ENCODE peak calls at places on chromosome 22, in four cellular contexts. B, U, I and V are unnamed samples.

GRCh38 chr22:22024440-22024839 is 41.9 kb upstream of the TOP3B start:
- DNase-seq in I (no peak), B (no peak), U (no peak), V (no peak)

GRCh38 chr22:21766933-21767462 is 31.4 kb upstream of the YPEL1 start:
- DNase-seq in I (no peak), B (peak), U (no peak), V (no peak)

GRCh38 chr22:41905411-41906202 is 9.3 kb downstream of the SHISA8 start:
- DNase-seq in I (no peak), B (no peak), U (no peak), V (no peak)

GRCh38 chr22:41857160-41857859 is 24.4 kb downstream of the SREBF2 start:
- DNase-seq in U (peak), B (peak), I (peak), V (no peak)

GRCh38 chr22:42376721-42377177 is 55.5 kb downstream of the NFAM1 start:
- DNase-seq in B (no peak), I (no peak), U (peak), V (no peak)

GRCh38 chr22:49975543-49976389 is 15.2 kb downstream of the PIM3 start:
- DNase-seq in U (peak), B (peak), I (no peak), V (no peak)

GRCh38 chr22:39084666-39085065 is 7.6 kb downstream of the APOBEC3G start:
- DNase-seq in U (no peak), B (no peak), I (no peak), V (no peak)

GRCh38 chr22:29253561-29254282 is 14.1 kb downstream of the RHBDD3 start:
- DNase-seq in B (no peak), U (no peak), I (no peak), V (no peak)

GRCh38 chr22:42768385-42769035 is 47.8 kb upstream of the A4GALT start:
- DNase-seq in U (no peak), B (no peak), I (no peak), V (no peak)

GRCh38 chr22:19629331-19629719 is 85.0 kb upstream of the SEPTIN5 start:
- DNase-seq in U (no peak), I (no peak), B (no peak), V (no peak)

GRCh38 chr22:49820984-49821383 is 6.7 kb downstream of the BRD1 start:
- DNase-seq in U (no peak), B (no peak), I (no peak), V (no peak)

GRCh38 chr22:50600541-50600940 is at the start of gene MAPK8IP2:
- DNase-seq in I (no peak), B (no peak), U (peak), V (peak)

GRCh38 chr22:42769574-42770447 is 49.1 kb upstream of the A4GALT start:
- DNase-seq in U (peak), B (no peak), I (peak), V (peak)

GRCh38 chr22:49889071-49889470 is 29.2 kb downstream of the ALG12 start:
- DNase-seq in U (no peak), I (no peak), B (no peak), V (no peak)

GRCh38 chr22:45246060-45246985 is 5.6 kb upstream of the KIAA0930 start:
- DNase-seq in U (no peak), I (no peak), B (no peak), V (no peak)

GRCh38 chr22:19522881-19523239 is 1.4 kb downstream of the CLDN5 start:
- DNase-seq in I (no peak), B (peak), U (peak), V (no peak)

GRCh38 chr22:17369553-17370035 is 334 bp downstream of the CECR2 start:
- DNase-seq in B (no peak), I (no peak), U (no peak), V (no peak)

GRCh38 chr22:24068377-24068680 is 57.2 kb downstream of the CABIN1 start:
- DNase-seq in I (no peak), U (peak), B (no peak), V (no peak)

GRCh38 chr22:24066260-24066659 is 55.2 kb downstream of the CABIN1 start:
- DNase-seq in I (no peak), U (no peak), B (no peak), V (no peak)

GRCh38 chr22:24066872-24067271 is 55.8 kb downstream of the CABIN1 start:
- DNase-seq in I (no peak), U (no peak), B (no peak), V (no peak)

GRCh38 chr22:24068717-24069116 is 57.6 kb downstream of the CABIN1 start:
- DNase-seq in B (no peak), U (no peak), I (no peak), V (no peak)

DNA sequence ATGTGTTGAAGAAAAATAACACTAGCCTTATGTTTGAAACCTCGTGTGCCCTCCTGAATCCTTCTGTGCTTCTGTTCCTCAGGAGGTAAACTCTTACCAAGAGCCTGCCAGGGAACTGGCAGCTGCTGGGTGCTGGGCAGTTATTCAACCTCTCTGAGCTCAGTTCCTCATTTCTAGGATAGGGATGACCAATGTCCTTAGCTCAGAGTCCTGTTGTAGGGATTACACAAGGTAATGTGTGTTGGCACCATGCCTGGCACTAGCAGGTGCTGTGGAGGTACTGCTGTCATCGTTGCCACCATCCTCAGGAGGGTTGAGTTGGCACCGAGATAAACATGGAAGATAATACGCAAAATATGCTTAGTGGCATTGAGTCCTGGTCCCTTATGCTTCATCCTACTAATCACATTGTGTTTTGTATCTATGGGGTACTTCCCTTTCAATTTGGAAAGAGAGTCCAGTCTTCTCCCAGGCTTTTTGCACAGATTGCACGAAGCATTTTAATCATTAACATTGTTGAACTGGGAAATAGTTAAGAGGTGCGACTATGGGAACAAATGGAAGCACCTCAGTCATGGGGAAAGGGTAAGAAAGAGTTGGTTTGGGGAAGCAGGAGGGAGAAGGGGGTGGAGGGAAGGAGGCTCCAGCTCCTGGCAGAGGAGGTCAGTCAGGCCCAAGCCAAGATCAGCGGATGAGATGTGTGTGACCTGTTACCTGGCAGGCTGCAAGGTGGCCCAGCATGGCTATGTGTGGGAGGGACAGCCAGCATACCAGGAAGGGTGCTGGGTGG is 56.7 kb downstream of the CABIN1 start:
- DNase-seq in B (peak), I (no peak), U (no peak), V (no peak)
- TF ChIP-seq SPI1 in B (peak), I (no peak), U (no peak), V (peak)

GRCh38 chr22:31263896-31264295 is 28.4 kb downstream of the PIK3IP1 start:
- DNase-seq in B (no peak), I (no peak), U (no peak), V (no peak)

GRCh38 chr22:31262369-31263133 is 29.7 kb downstream of the PIK3IP1 start:
- DNase-seq in U (no peak), I (no peak), B (no peak), V (no peak)

GRCh38 chr22:31259798-31260473 is 32.4 kb downstream of the PIK3IP1 start:
- DNase-seq in U (no peak), I (no peak), B (no peak), V (no peak)

GRCh38 chr22:31260474-31260856 is 31.8 kb downstream of the PIK3IP1 start:
- DNase-seq in U (no peak), B (no peak), I (no peak), V (no peak)
- TF ChIP-seq POLR2AphosphoS5 in U (no peak), B (no peak), I (no peak), V (no peak)

GRCh38 chr22:37493979-37494378 is 7.8 kb upstream of the MFNG start:
- DNase-seq in B (no peak), U (no peak), I (no peak), V (no peak)

GRCh38 chr22:37499006-37499707 is 13.0 kb upstream of the MFNG start:
- DNase-seq in B (no peak), I (no peak), U (no peak), V (no peak)

GRCh38 chr22:37499789-37500188 is 13.6 kb upstream of the MFNG start:
- DNase-seq in U (no peak), B (no peak), I (no peak), V (no peak)

GRCh38 chr22:37498289-37498909 is 12.2 kb upstream of the MFNG start:
- DNase-seq in U (peak), B (peak), I (peak), V (peak)

GRCh38 chr22:37496651-37497599 is 10.7 kb upstream of the MFNG start:
- DNase-seq in U (no peak), I (no peak), B (no peak), V (no peak)
- TF ChIP-seq SPI1 in U (no peak), I (no peak), B (no peak), V (no peak)

DNA sequence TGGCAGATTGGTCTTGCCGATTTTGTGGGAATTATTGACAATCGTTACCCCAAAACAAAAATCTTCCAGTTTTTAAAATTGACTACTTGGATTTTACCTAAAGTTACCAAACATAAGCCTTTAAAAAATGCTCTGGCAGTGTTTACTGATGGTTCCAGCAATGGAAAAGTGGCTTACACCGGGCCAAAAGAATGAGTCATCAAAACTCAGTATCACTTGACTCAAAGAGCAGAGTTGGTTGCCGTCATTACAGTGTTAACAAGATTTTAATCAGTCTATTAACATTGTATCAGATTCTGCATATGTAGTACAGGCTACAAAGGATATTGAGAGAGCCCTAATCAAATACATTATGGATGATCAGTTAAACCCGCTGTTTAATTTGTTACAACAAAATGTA is 37.2 kb downstream of the IGLL1 start:
- DNase-seq in B (no peak), I (no peak), U (no peak), V (no peak)
- TF ChIP-seq POLR2AphosphoS5 in B (no peak), I (no peak), U (no peak), V (no peak)